ENCODE peak calls at places on chromosome 5, in eight cellular contexts. M is fibroblast of lung, D is NCI-H774, A is GDM1, W is non-pigmented ciliary epithelial cell, I is T follicular helper cell, P is progenitor cell of endocrine pancreas, G is H9. V is an unnamed sample.

GRCh38 chr5:51598026-51598425 is 214.8 kb downstream of the ISL1 start:
- DNase-seq in A (no peak), I (no peak), G (no peak), M (no peak), D (no peak), W (no peak), P (no peak), V (no peak)

GRCh38 chr5:157290156-157290980 is 24.4 kb downstream of the CYFIP2 start:
- DNase-seq in M (no peak), W (peak), D (no peak), P (no peak), A (no peak), I (no peak), G (no peak), V (no peak)

GRCh38 chr5:103224894-103225246 is 33.7 kb upstream of the MACIR start:
- DNase-seq in P (no peak), M (no peak), G (no peak), I (no peak), A (no peak), W (no peak), D (no peak), V (no peak)

GRCh38 chr5:113246371-113246870 is 188.4 kb downstream of the TSSK1B start:
- DNase-seq in D (no peak), I (no peak), G (no peak), W (no peak), M (peak), P (no peak), A (no peak), V (no peak)

GRCh38 chr5:16179511-16179935 is at the start of gene MARCHF11:
- DNase-seq in G (peak), D (peak), A (no peak), W (no peak), P (peak), M (no peak), I (no peak), V (no peak)

GRCh38 chr5:76403713-76403962 is 553 bp downstream of the IQGAP2 start:
- DNase-seq in W (no peak), G (no peak), P (no peak), D (no peak), M (no peak), A (no peak), I (no peak), V (no peak)

GRCh38 chr5:67416133-67416937 is 219.7 kb upstream of the CD180 start:
- DNase-seq in D (no peak), W (no peak), M (no peak), A (no peak), P (no peak), I (no peak), G (peak), V (no peak)

GRCh38 chr5:57683036-57683600 is 200.5 kb upstream of the ACTBL2 start:
- DNase-seq in D (no peak), I (no peak), M (peak), W (no peak), P (no peak), A (no peak), G (no peak), V (no peak)

GRCh38 chr5:99553411-99553810 is 624.6 kb upstream of the CHD1 start:
- DNase-seq in D (no peak), W (no peak), P (no peak), M (no peak), G (no peak), I (no peak), A (no peak), V (no peak)

GRCh38 chr5:150160448-150161069 is 4.9 kb upstream of the PDGFRB start:
- DNase-seq in G (no peak), M (no peak), W (no peak), D (no peak), I (no peak), P (no peak), A (no peak), V (no peak)

GRCh38 chr5:134784946-134785620 is 26.5 kb downstream of the DDX46 start:
- DNase-seq in G (no peak), A (no peak), P (no peak), M (no peak), D (no peak), I (no peak), W (no peak), V (no peak)

GRCh38 chr5:138000102-138000723 is 32.7 kb downstream of the FAM13B start:
- DNase-seq in A (no peak), D (no peak), M (peak), W (peak), P (no peak), G (no peak), I (no peak), V (no peak)

GRCh38 chr5:76319673-76320072 is 83.4 kb upstream of the IQGAP2 start:
- DNase-seq in P (no peak), A (peak), G (no peak), W (no peak), I (no peak), M (no peak), D (no peak), V (no peak)

GRCh38 chr5:134127376-134127861 is 12.9 kb downstream of the TCF7 start:
- DNase-seq in P (no peak), W (no peak), A (no peak), M (peak), I (peak), D (no peak), G (no peak), V (peak)

GRCh38 chr5:10653033-10653432 is 89.2 kb downstream of the ANKRD33B start:
- DNase-seq in I (no peak), M (peak), G (no peak), A (no peak), W (no peak), D (no peak), P (no peak), V (no peak)

GRCh38 chr5:150489358-150490295 is 18.3 kb upstream of the NDST1 start:
- DNase-seq in W (no peak), I (no peak), G (peak), A (no peak), D (no peak), M (peak), P (no peak), V (no peak)

GRCh38 chr5:73450672-73451217 is 2.2 kb upstream of the FOXD1 start:
- DNase-seq in G (peak), M (peak), A (no peak), I (no peak), W (no peak), P (no peak), D (no peak), V (no peak)

V was measured in pulmonary artery endothelial cell.